ENCODE peak calls at places on chromosomes 12 and 14, in ten cellular contexts. R, H, U, T, D, K, S, J, W and M are unnamed samples.

GRCh38 chr14:22915886-22916521 is 2.9 kb downstream of the RBM23 start:
- DNase-seq in J (no peak), T (no peak), H (no peak), U (no peak), S (no peak), R (no peak), K (no peak), W (no peak), D (peak; percentile 76), M (no peak)

GRCh38 chr12:126390969-126391566 is 1325.8 kb downstream of the AACS start:
- DNase-seq in R (no peak), T (no peak), W (no peak), K (no peak), U (no peak), S (no peak), J (no peak), D (no peak), H (no peak), M (no peak)

GRCh38 chr14:95320076-95320895 is 578 bp upstream of the CLMN start:
- DNase-seq in U (no peak), R (no peak), T (no peak), J (no peak), S (peak; percentile 39), H (no peak), W (no peak), D (no peak), K (no peak), M (no peak)

GRCh38 chr14:22836301-22837058 is at the start of gene MMP14:
- DNase-seq in W (no peak), R (no peak), H (peak; percentile 86), U (no peak), J (peak; percentile 97), S (no peak), T (peak; percentile 93), D (no peak), K (no peak), M (no peak)

GRCh38 chr12:54991161-54991991 is 6.8 kb upstream of the TESPA1 start:
- DNase-seq in D (no peak), R (no peak), H (no peak), T (no peak), J (no peak), U (peak; percentile 55), W (no peak), S (no peak), K (no peak), M (no peak)

GRCh38 chr12:106113042-106113441 is 25.7 kb downstream of the NUAK1 start:
- DNase-seq in H (no peak), R (no peak), D (peak; percentile 8), U (peak; percentile 32), K (no peak), W (no peak), T (peak; percentile 56), S (no peak), J (peak; percentile 63), M (no peak)

GRCh38 chr12:1605129-1606020 is 11.0 kb upstream of the FBXL14 start:
- DNase-seq in W (no peak), S (peak; percentile 86), D (peak; percentile 34), H (peak; percentile 55), R (peak; percentile 86), K (peak; percentile 54), J (peak; percentile 78), U (peak; percentile 63), T (peak; percentile 92), M (peak; percentile 46)

GRCh38 chr12:110641512-110641911 is 27.6 kb downstream of the TCTN1 start:
- DNase-seq in J (no peak), H (no peak), T (peak; percentile 51), S (no peak), D (no peak), K (no peak), U (no peak), W (no peak), R (no peak), M (no peak)

GRCh38 chr12:49863946-49864816 is 21.3 kb upstream of the BCDIN3D start:
- DNase-seq in T (no peak), D (no peak), S (no peak), J (no peak), W (no peak), R (peak; percentile 41), K (no peak), U (no peak), H (no peak), M (no peak)

GRCh38 chr12:70031046-70031445 is 206.0 kb downstream of the MYRFL start:
- DNase-seq in S (peak; percentile 7), R (no peak), D (no peak), K (no peak), H (no peak), W (no peak), T (no peak), U (no peak), J (no peak), M (no peak)

GRCh38 chr12:104201238-104202001 is 14.2 kb upstream of the TXNRD1 start:
- DNase-seq in S (peak; percentile 61), T (peak; percentile 79), R (peak; percentile 50), J (peak; percentile 63), H (peak; percentile 42), W (peak; percentile 18), U (peak; percentile 52), K (peak; percentile 40), D (no peak), M (peak; percentile 30)

GRCh38 chr12:43789941-43790340 is 16.2 kb downstream of the TWF1 start:
- DNase-seq in T (peak; percentile 52), K (no peak), U (no peak), R (no peak), W (no peak), H (no peak), J (peak; percentile 23), D (no peak), S (no peak), M (no peak)

GRCh38 chr12:98424726-98425401 is 90.5 kb upstream of the TMPO start:
- DNase-seq in U (peak; percentile 66), R (peak; percentile 75), D (peak; percentile 61), K (peak; percentile 21), H (peak; percentile 59), S (peak; percentile 52), T (peak; percentile 91), J (peak; percentile 76), W (no peak), M (peak; percentile 30)

GRCh38 chr14:23356036-23356435 is 3.3 kb upstream of the SLC22A17 start:
- DNase-seq in S (no peak), U (no peak), T (no peak), K (no peak), D (no peak), H (no peak), W (no peak), J (no peak), R (no peak), M (no peak)

GRCh38 chr12:15861404-15861803 is 20.8 kb upstream of the STRAP start:
- DNase-seq in S (no peak), D (no peak), K (no peak), J (no peak), R (no peak), H (no peak), W (no peak), U (no peak), T (no peak), M (no peak)

GRCh38 chr14:101037021-101037817 is 133.7 kb upstream of the RTL1 start:
- DNase-seq in K (no peak), T (no peak), D (no peak), S (no peak), J (no peak), U (no peak), H (no peak), W (no peak), R (no peak), M (no peak)

GRCh38 chr12:45745861-45746277 is 16.4 kb downstream of the ARID2 start:
- DNase-seq in J (peak; percentile 55), W (no peak), K (no peak), T (no peak), R (no peak), U (no peak), D (no peak), S (no peak), H (no peak), M (no peak)

GRCh38 chr12:40099423-40099853 is 6.4 kb downstream of the SLC2A13 start:
- DNase-seq in J (no peak), H (peak; percentile 33), R (no peak), W (no peak), D (no peak), S (peak; percentile 36), K (no peak), U (no peak), T (no peak), M (no peak)

GRCh38 chr14:90839024-90839888 is 23.0 kb upstream of the TTC7B start:
- DNase-seq in R (no peak), U (no peak), W (no peak), D (no peak), S (no peak), H (no peak), T (no peak), K (no peak), J (peak; percentile 21), M (no peak)

GRCh38 chr14:70655110-70655826 is 13.6 kb downstream of the TTC9 start:
- DNase-seq in J (peak; percentile 67), H (no peak), D (peak; percentile 66), W (peak; percentile 70), U (peak; percentile 69), T (no peak), S (no peak), K (peak; percentile 69), R (no peak), M (peak; percentile 75)

GRCh38 chr14:60658909-60659585 is 9.8 kb upstream of the SIX1 start:
- DNase-seq in K (no peak), W (no peak), S (no peak), U (no peak), J (no peak), H (no peak), T (no peak), D (no peak), R (no peak), M (no peak)

GRCh38 chr14:64296561-64296960 is 2.4 kb upstream of the ESR2 start:
- DNase-seq in T (peak; percentile 76), H (no peak), J (peak; percentile 61), D (no peak), R (no peak), U (no peak), K (no peak), W (no peak), S (no peak), M (no peak)

GRCh38 chr12:48979602-48980388 is 1.7 kb downstream of the WNT1 start:
- DNase-seq in T (no peak), W (no peak), D (no peak), K (peak; percentile 25), J (no peak), R (no peak), H (no peak), U (peak; percentile 52), S (no peak), M (no peak)

GRCh38 chr14:63782683-63783389 is 55.0 kb upstream of the SGPP1 start:
- DNase-seq in D (no peak), S (no peak), T (no peak), U (no peak), J (no peak), R (no peak), H (no peak), K (no peak), W (no peak), M (no peak)